ENCODE peak calls at places on chromosomes 3 and 15, in ten cellular contexts. T is cardiac muscle cell, K is Panc1, B is adrenal gland, U is fibroblast of pulmonary artery, G is transverse colon, Y is GM20000, F is mammary epithelial cell, A is upper lobe of right lung, X is lower leg skin. C is an unnamed sample.

GRCh38 chr3:120148187-120148954 is 54.1 kb upstream of the GSK3B start:
- DNase-seq in B (no peak), K (no peak), T (no peak), A (no peak), F (no peak), Y (no peak), G (no peak), X (no peak), U (no peak), C (no peak)

GRCh38 chr3:198107840-198108734 is 148.1 kb downstream of the LMLN start:
- DNase-seq in Y (no peak), G (no peak), B (no peak), T (no peak), A (no peak), X (no peak), K (no peak), F (no peak), U (no peak), C (peak)

GRCh38 chr15:98315951-98316350 is 332.4 kb upstream of the IGF1R start:
- DNase-seq in T (no peak), B (no peak), A (no peak), X (no peak), U (no peak), F (no peak), G (no peak), K (no peak), Y (no peak), C (no peak)

GRCh38 chr15:40286794-40287193 is 3.9 kb upstream of the ANKRD63 start:
- DNase-seq in T (no peak), Y (no peak), X (no peak), G (no peak), K (no peak), F (no peak), A (no peak), B (no peak), U (no peak), C (no peak)

GRCh38 chr3:106249159-106249558 is 380.3 kb upstream of the CBLB start:
- DNase-seq in G (no peak), Y (no peak), A (no peak), K (no peak), U (peak), T (no peak), B (no peak), X (no peak), F (peak), C (peak)

GRCh38 chr15:76024021-76024768 is 12.0 kb upstream of the NRG4 start:
- DNase-seq in F (no peak), T (no peak), U (no peak), G (no peak), B (no peak), K (no peak), Y (no peak), X (no peak), A (no peak), C (no peak)

GRCh38 chr3:19946832-19947548 is at the start of gene RAB5A:
- DNase-seq in T (peak), F (peak), K (peak), B (peak), Y (peak), A (peak), X (peak), G (peak), U (peak), C (peak)

GRCh38 chr15:70741677-70742293 is 21.6 kb downstream of the UACA start:
- DNase-seq in X (no peak), A (no peak), F (peak), B (no peak), U (peak), K (peak), Y (no peak), T (no peak), G (no peak), C (peak)

GRCh38 chr15:75149911-75150709 is 51.6 kb upstream of the C15orf39 start:
- DNase-seq in X (peak), B (no peak), G (peak), K (peak), U (peak), A (no peak), F (peak), Y (no peak), T (no peak), C (peak)

DNA sequence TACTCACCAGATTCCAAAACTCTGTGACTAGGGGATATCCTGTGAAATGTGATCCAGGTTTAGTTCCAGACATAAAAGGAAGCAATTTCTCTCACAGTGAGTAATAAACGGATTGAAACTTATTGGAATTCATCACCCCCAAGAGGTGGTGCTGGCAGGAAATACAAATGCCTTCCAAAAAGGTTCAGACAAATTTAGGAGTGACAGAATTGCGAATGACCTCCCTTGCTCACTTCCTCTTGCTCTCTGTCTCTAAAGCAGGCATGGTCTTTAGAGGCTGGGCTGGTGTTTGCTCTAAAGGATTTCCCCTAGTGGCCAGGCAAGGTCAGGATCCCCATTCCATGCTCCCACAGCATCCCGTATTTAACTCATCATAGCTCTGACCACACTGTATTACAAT is 449.4 kb upstream of the PPP2R3A start:
- DNase-seq in B (no peak), K (no peak), G (no peak), Y (no peak), F (no peak), U (no peak), T (peak), A (no peak), X (no peak), C (peak)
- TF ChIP-seq CTCF in B (no peak), K (peak), G (no peak), Y (no peak), F (peak), U (no peak), T (no peak), A (no peak), X (no peak), C (no peak)

GRCh38 chr3:191440532-191440931 is 20.4 kb upstream of the PYDC2 start:
- DNase-seq in F (no peak), B (no peak), G (no peak), U (no peak), T (no peak), Y (no peak), A (no peak), K (no peak), X (no peak), C (no peak)

GRCh38 chr3:191441687-191442086 is 19.3 kb upstream of the PYDC2 start:
- DNase-seq in K (no peak), B (no peak), T (no peak), X (no peak), U (no peak), Y (no peak), G (no peak), A (no peak), F (no peak), C (no peak)

GRCh38 chr3:191444569-191444968 is 16.4 kb upstream of the PYDC2 start:
- DNase-seq in K (no peak), T (no peak), B (no peak), U (no peak), X (no peak), G (no peak), F (no peak), A (no peak), Y (no peak), C (no peak)
- TF ChIP-seq CTCF in K (no peak), T (no peak), B (no peak), U (no peak), X (no peak), G (no peak), F (no peak), A (no peak), Y (no peak), C (no peak)

DNA sequence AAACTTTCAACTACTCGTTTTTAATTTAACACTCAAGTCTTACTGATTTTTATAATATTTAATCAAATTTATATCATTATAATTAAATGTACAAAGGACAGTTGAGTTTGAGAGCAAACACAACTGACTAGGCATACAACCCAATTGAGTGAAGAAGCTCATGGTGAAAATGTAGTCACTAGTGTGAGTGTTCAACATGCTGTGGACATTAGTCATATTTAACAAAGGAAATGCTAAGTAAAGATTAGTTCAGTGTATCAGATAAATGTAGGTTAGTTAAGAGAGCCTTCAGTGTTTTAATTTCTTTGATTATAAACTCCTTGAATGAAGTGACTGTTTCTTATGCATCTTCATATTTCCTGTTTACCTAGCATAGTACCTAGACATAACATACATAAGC is 444.2 kb upstream of the GOLIM4 start:
- DNase-seq in U (no peak), F (no peak), B (no peak), G (no peak), A (no peak), K (no peak), X (no peak), Y (no peak), T (no peak), C (no peak)
- TF ChIP-seq CTCF in U (no peak), F (no peak), B (no peak), G (no peak), A (no peak), K (no peak), X (no peak), Y (no peak), T (no peak), C (no peak)

DNA sequence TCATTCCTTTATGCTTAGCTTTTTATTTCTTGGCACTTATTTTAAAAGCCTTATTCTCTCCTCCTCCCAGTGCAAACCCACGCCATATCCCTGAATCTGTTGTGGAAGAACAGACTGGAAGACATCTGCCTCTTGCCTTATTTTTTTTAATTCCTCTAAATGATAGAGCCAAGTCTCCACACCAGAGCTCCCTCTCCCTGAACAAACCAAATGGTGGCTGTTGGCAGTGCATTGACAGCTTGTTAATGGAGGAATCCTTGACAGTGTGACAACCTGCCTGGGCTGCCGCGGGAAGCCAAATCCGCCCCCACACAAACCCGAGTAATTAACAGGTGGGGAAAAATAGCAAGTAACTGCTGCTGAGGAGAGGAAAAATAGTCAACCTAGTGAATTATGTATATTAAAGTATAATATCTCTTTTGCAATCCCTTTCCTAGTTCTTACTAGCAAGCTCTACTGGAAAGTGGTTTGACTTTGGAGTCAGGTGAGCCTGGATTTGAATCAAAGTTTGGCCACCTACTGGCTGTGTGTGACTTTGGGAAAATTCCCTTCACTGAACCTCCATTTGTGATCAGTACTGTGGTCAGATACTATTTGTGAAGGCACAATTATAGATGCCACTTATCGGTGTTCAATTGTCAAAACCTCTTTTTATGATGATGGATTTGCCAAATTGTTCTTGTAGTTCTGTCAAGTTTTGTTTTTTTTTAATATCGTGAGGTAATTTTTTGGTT is 589.6 kb downstream of the PDCD6IP start:
- DNase-seq in F (no peak), Y (no peak), T (peak), G (no peak), K (no peak), A (no peak), B (no peak), U (no peak), X (no peak), C (peak)
- TF ChIP-seq CTCF in F (no peak), Y (no peak), T (no peak), G (no peak), K (peak), A (peak), B (no peak), U (no peak), X (no peak), C (no peak)

DNA sequence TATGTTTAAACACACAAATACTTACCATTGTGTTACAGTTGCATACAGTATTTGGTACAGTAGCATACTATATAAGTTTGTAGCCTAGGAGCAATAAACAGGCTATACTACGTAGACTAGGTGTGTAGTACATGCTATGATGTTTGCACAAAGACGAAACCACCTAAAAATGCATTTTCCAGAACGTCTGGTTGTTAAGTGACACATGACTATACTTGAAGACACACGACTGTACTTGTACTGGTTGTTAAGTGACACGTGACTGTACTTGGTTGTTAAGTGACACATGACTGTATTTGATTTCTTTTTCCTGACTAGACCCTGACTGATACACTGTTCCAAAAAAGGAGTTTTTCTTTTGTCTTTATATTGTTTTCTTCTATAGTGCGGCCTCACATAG is 34.1 kb downstream of the RAB8B start:
- DNase-seq in U (no peak), Y (no peak), B (no peak), A (no peak), G (no peak), X (no peak), K (no peak), F (no peak), T (no peak), C (no peak)
- TF ChIP-seq CTCF in U (no peak), Y (no peak), B (no peak), A (no peak), G (no peak), X (no peak), K (no peak), F (no peak), T (no peak), C (no peak)

DNA sequence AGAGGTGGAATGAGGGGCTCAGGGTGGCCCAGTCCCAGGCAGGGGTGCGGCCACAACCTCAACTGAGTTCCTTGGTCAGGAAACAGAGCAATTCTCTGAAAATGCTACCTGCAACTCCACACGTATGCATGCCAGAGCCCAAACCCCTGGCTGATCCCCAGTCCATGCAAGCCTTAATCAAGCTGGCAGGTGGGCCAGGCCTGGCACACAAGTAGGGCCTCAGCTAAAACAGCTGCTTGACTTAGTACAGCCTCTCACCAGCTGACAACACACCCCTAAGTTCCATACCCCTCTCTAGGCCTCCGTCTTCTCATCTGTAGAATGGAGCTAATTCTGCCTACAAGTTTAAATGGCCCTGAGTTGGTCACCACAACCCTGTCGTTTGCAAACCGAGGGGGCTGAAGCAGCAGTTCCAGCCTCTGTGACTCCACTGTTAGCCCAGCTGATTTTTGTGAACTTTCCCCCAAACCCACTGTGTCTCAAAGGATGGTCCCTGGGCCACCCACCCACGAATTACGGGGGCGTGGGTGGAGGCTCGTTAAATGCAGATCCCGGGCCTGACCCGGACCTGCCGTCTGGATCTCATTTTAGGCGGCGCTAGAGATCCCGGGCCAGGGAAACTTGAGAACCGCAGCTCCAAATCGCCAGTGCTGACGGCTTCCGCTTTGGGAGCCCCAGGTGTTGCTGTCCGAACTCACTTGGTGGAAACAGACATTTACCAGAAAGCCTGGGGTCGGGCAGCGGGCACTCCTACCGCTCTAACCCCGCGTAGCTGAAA is 927 bp downstream of the CHDH start:
- DNase-seq in K (no peak), B (peak), Y (peak), U (peak), F (peak), G (peak), T (peak), A (peak), X (no peak), C (peak)
- TF ChIP-seq CTCF in K (peak), B (peak), Y (peak), U (peak), F (no peak), G (peak), T (peak), A (peak), X (no peak), C (no peak)

GRCh38 chr3:89250742-89251141 is 143.3 kb downstream of the EPHA3 start:
- DNase-seq in B (no peak), A (no peak), T (no peak), U (no peak), G (no peak), Y (no peak), F (no peak), X (no peak), K (no peak), C (no peak)

GRCh38 chr3:89246326-89246725 is 138.9 kb downstream of the EPHA3 start:
- DNase-seq in K (no peak), B (no peak), T (no peak), G (no peak), Y (no peak), F (no peak), X (no peak), U (no peak), A (no peak), C (peak)
- TF ChIP-seq CTCF in K (no peak), B (no peak), T (no peak), G (no peak), Y (no peak), F (no peak), X (no peak), U (no peak), A (no peak), C (no peak)

GRCh38 chr3:140204271-140204984 is 269.4 kb downstream of the CLSTN2 start:
- DNase-seq in A (no peak), K (no peak), Y (no peak), G (no peak), B (no peak), X (no peak), T (no peak), U (no peak), F (no peak), C (no peak)

GRCh38 chr3:140205598-140205997 is 270.6 kb downstream of the CLSTN2 start:
- DNase-seq in G (no peak), U (no peak), K (no peak), B (no peak), F (no peak), X (no peak), A (no peak), T (no peak), Y (no peak), C (no peak)

GRCh38 chr3:140207541-140207940 is 272.6 kb downstream of the CLSTN2 start:
- DNase-seq in T (no peak), K (no peak), Y (no peak), F (no peak), G (no peak), X (no peak), U (no peak), A (no peak), B (no peak), C (no peak)

GRCh38 chr3:140203510-140203909 is 268.5 kb downstream of the CLSTN2 start:
- DNase-seq in T (no peak), X (no peak), Y (no peak), A (no peak), B (no peak), G (no peak), U (no peak), K (no peak), F (no peak), C (no peak)

GRCh38 chr3:140206196-140207040 is 271.4 kb downstream of the CLSTN2 start:
- DNase-seq in Y (no peak), A (no peak), K (no peak), T (peak), B (no peak), U (peak), X (no peak), G (no peak), F (peak), C (peak)
- TF ChIP-seq CTCF in Y (no peak), A (no peak), K (no peak), T (peak), B (no peak), U (peak), X (no peak), G (no peak), F (peak), C (no peak)

GRCh38 chr3:34634939-34635338 is 836.5 kb downstream of the PDCD6IP start:
- DNase-seq in U (no peak), F (no peak), X (no peak), G (no peak), B (no peak), Y (no peak), K (no peak), A (no peak), T (no peak), C (no peak)
- TF ChIP-seq CTCF in U (no peak), F (no peak), X (no peak), G (no peak), B (no peak), Y (no peak), K (no peak), A (no peak), T (no peak), C (no peak)

GRCh38 chr3:79767194-79767952 is 425 bp downstream of the ROBO1 start:
- DNase-seq in Y (no peak), K (no peak), G (no peak), B (no peak), X (no peak), U (peak), T (peak), F (no peak), A (no peak), C (no peak)
- TF ChIP-seq CTCF in Y (no peak), K (no peak), G (no peak), B (no peak), X (no peak), U (no peak), T (no peak), F (no peak), A (no peak), C (no peak)